ENCODE peak calls at places on chromosomes 2 and 18, in five cellular contexts. F, G, Y, Z and I are unnamed samples.

GRCh38 chr2:44706584-44707553 is 234.6 kb upstream of the SIX3 start:
- DNase-seq in F (no peak), Y (no peak), G (no peak), Z (no peak), I (no peak)

GRCh38 chr2:98508690-98509054 is 64.0 kb downstream of the INPP4A start:
- DNase-seq in F (no peak), Y (peak), Z (peak), G (no peak), I (no peak)

GRCh38 chr2:126275093-126275492 is 380.9 kb upstream of the GYPC start:
- DNase-seq in F (no peak), Z (no peak), Y (no peak), G (no peak), I (no peak)

GRCh38 chr2:105934467-105934866 is 189.8 kb downstream of the NCK2 start:
- DNase-seq in Z (no peak), G (no peak), Y (no peak), F (no peak), I (no peak)

GRCh38 chr2:168343586-168343985 is 96.2 kb upstream of the STK39 start:
- DNase-seq in F (no peak), Z (no peak), Y (peak), G (no peak), I (no peak)

GRCh38 chr2:134244587-134244986 is 9.3 kb upstream of the MGAT5 start:
- DNase-seq in G (no peak), Y (no peak), Z (no peak), F (no peak), I (no peak)

GRCh38 chr18:24992491-24992890 is 359.5 kb downstream of the ZNF521 start:
- DNase-seq in F (no peak), G (no peak), Z (no peak), Y (no peak), I (no peak)

GRCh38 chr18:23422751-23423418 is 30.2 kb upstream of the RIOK3 start:
- DNase-seq in F (no peak), Y (peak), Z (peak), G (peak), I (peak)

GRCh38 chr2:85755122-85756027 is 1.6 kb downstream of the ATOH8 start:
- DNase-seq in G (no peak), F (no peak), Z (no peak), Y (peak), I (no peak)

GRCh38 chr2:132662742-132663141 is 7.3 kb downstream of the LYPD1 start:
- DNase-seq in F (no peak), G (no peak), Z (no peak), Y (peak), I (no peak)

GRCh38 chr18:34283506-34283905 is 58.8 kb upstream of the NOL4 start:
- DNase-seq in G (no peak), Z (no peak), F (no peak), Y (no peak), I (no peak)

GRCh38 chr18:292271-292670 is 24.4 kb upstream of the THOC1 start:
- DNase-seq in Z (no peak), Y (no peak), F (no peak), G (no peak), I (no peak)

GRCh38 chr2:112019510-112019909 is 35.6 kb upstream of the TMEM87B start:
- DNase-seq in Z (no peak), G (no peak), Y (no peak), F (no peak), I (no peak)

GRCh38 chr18:34809697-34810096 is 99.6 kb downstream of the DTNA start:
- DNase-seq in G (peak), F (no peak), Y (peak), Z (no peak), I (no peak)

GRCh38 chr2:229408356-229408755 is 137.3 kb upstream of the PID1 start:
- DNase-seq in Z (no peak), F (no peak), Y (peak), G (peak), I (no peak)

GRCh38 chr2:88053301-88053700 is 2.3 kb downstream of the KRCC1 start:
- DNase-seq in F (no peak), Z (no peak), G (no peak), Y (peak), I (no peak)

GRCh38 chr2:167769020-167769419 is 478.4 kb downstream of the STK39 start:
- DNase-seq in Y (no peak), Z (no peak), F (no peak), G (no peak), I (no peak)

GRCh38 chr2:127453392-127454171 is 35.4 kb downstream of the PROC start:
- DNase-seq in G (no peak), Y (no peak), Z (peak), F (no peak), I (no peak)

GRCh38 chr2:8966123-8966908 is 37.2 kb downstream of the MBOAT2 start:
- DNase-seq in F (no peak), G (no peak), Z (no peak), Y (no peak), I (no peak)

GRCh38 chr2:199485732-199486335 is 28.1 kb upstream of the SATB2 start:
- DNase-seq in G (peak), Y (peak), F (peak), Z (peak), I (no peak)

GRCh38 chr18:77071711-77072292 is 60.8 kb downstream of the MBP start:
- DNase-seq in Z (no peak), Y (peak), G (no peak), F (no peak), I (no peak)

GRCh38 chr2:70513751-70514150 is 39.9 kb downstream of the TGFA start:
- DNase-seq in Z (no peak), G (no peak), Y (no peak), F (no peak), I (no peak)

GRCh38 chr18:26710460-26711096 is 154.9 kb downstream of the AQP4 start:
- DNase-seq in Z (no peak), G (no peak), Y (no peak), F (peak), I (peak)

GRCh38 chr2:85780316-85781092 is 26.7 kb downstream of the ATOH8 start:
- DNase-seq in G (no peak), F (no peak), Z (no peak), Y (no peak), I (no peak)

GRCh38 chr2:65790676-65790935 is 358.2 kb upstream of the SPRED2 start:
- DNase-seq in Y (no peak), Z (no peak), G (no peak), F (no peak), I (no peak)

GRCh38 chr2:195364015-195364965 is 292.7 kb upstream of the SLC39A10 start:
- DNase-seq in G (no peak), Y (peak), Z (no peak), F (no peak), I (no peak)

GRCh38 chr2:142131016-142131714 is at the start of gene LRP1B:
- DNase-seq in G (no peak), F (peak), Z (no peak), Y (peak), I (no peak)

GRCh38 chr2:177758591-177759371 is 313.8 kb downstream of the PDE11A start:
- DNase-seq in F (no peak), Z (peak), G (peak), Y (peak), I (no peak)

GRCh38 chr2:129872438-129872837 is 107.0 kb upstream of the RAB6C start:
- DNase-seq in Y (no peak), F (no peak), G (no peak), Z (no peak), I (no peak)

GRCh38 chr2:241126201-241126611 is 23.1 kb downstream of the PASK start:
- DNase-seq in F (no peak), Y (no peak), G (no peak), Z (no peak), I (no peak)

GRCh38 chr2:109712126-109712455 is 82.0 kb upstream of the RGPD5 start:
- DNase-seq in Y (no peak), G (no peak), F (no peak), Z (no peak), I (no peak)

GRCh38 chr2:43135583-43135982 is 90.8 kb downstream of the ZFP36L2 start:
- DNase-seq in Z (no peak), G (no peak), Y (no peak), F (no peak), I (no peak)

GRCh38 chr2:55099878-55100820 is 49.9 kb upstream of the RTN4 start:
- DNase-seq in Z (no peak), Y (peak), G (no peak), F (no peak), I (no peak)

GRCh38 chr2:202317080-202317859 is 51.7 kb downstream of the NOP58 start:
- DNase-seq in F (no peak), G (peak), Z (no peak), Y (peak), I (no peak)
- H3K9ac ChIP-seq in F (no peak), G (no peak), Z (no peak), Y (no peak), I (no peak)

DNA sequence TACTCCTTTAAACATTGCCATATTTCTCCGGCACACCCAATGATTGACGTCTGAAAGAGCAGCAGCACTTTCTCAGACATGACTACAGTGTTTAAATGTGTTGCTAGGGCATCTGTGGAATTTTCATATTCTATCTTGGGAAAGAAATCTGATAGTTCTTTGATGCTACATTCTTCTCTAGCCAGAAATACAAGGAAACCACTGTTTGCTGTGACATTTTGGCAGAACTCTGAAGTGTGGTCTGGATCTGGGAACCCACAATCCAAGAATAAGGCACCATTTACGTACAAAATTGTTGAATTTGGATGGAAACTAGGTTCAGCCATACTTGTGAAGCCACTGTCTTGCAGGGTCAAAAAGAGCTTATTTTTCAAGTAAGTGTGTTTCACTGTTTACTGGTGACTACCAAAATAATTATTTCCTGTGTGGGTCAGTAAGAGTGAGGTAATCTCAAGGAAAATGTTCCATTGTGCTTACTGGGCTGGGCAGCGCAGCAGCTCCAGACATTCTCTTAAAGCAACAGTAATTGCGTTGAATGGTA is 21.3 kb upstream of the CD28 start:
- DNase-seq in F (no peak), Y (peak), G (no peak), Z (no peak), I (no peak)
- H3K9ac ChIP-seq in F (no peak), Y (no peak), G (no peak), Z (no peak), I (no peak)

GRCh38 chr18:31942999-31943894 is at the start of gene TRAPPC8:
- DNase-seq in Z (peak), F (peak), G (peak), Y (peak), I (peak)

GRCh38 chr18:31946305-31947046 is 3.5 kb upstream of the TRAPPC8 start:
- DNase-seq in G (no peak), Z (no peak), F (no peak), Y (no peak), I (no peak)

GRCh38 chr18:31942301-31942998 is 478 bp downstream of the TRAPPC8 start:
- DNase-seq in G (no peak), Y (peak), F (peak), Z (peak), I (no peak)

GRCh38 chr18:31941010-31941809 is 1.7 kb downstream of the TRAPPC8 start:
- DNase-seq in Y (no peak), Z (no peak), G (no peak), F (no peak), I (no peak)

GRCh38 chr18:31943895-31944816 is 1.2 kb upstream of the TRAPPC8 start:
- DNase-seq in Y (no peak), Z (peak), F (no peak), G (no peak), I (no peak)
- H3K9ac ChIP-seq in Y (no peak), Z (peak), F (peak), G (peak), I (peak)

GRCh38 chr2:26020214-26020613 is 13.7 kb upstream of the RAB10 start:
- DNase-seq in Z (no peak), F (no peak), Y (no peak), G (no peak), I (no peak)
- H3K9ac ChIP-seq in Z (no peak), F (no peak), Y (no peak), G (no peak), I (no peak)

DNA sequence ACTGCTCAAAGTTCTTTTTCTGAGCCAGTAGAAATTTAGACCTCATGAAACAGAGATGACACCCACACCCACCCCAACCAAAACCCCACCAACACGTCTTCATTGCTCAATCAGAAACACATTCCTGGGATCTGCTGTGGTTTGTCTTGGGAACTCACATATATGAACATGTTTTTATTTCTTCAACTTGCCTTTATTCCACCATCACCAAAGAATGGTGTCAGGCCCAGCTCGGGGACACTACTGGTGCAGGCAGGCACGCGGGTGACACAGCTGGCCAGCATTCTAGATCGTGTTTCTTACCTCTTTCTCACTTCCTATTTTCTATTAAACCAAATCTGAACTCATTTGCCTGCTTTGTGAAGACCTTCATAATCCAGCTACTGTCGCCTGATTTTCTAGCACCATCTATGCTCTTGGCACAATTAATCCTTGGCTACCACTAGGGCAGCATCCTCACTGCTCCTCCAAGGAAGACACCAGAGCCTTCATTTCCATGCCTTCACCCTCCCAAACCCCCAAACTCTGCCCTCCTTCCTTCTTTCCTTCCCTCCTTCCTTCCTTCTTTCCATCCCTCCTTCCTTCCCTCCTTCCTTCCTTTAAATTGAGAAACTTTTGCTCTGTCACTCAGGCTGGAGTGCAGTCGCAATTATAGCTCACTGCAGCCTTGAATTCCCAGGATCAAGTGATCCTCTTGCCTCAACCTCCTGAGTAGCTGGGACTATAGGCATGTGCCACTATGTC is 157.1 kb downstream of the BCL2 start:
- DNase-seq in Z (no peak), Y (peak), F (peak), G (no peak), I (peak)
- H3K9ac ChIP-seq in Z (no peak), Y (no peak), F (peak), G (no peak), I (peak)